ENCODE peak calls at places on chromosomes 5 and 9, in six cellular contexts. S is fibroblast of mammary gland; G is stimulated activated CD8-positive, alpha-beta memory T cell treated with anti-CD3 and anti-CD28 coated beads, Interleukin-15, amount 100 ng/mL, for 24 hours; P is aorta; U is T-cell; K is iris pigment epithelial cell. H is an unnamed sample.

GRCh38 chr9:126942369-126942768 is 27.8 kb downstream of the RALGPS1 start:
- DNase-seq in K (no peak), P (no peak), G (no peak), S (no peak), U (no peak), H (no peak)

GRCh38 chr5:173235499-173236394 is 741 bp upstream of the NKX2-5 start:
- DNase-seq in K (no peak), P (peak), U (no peak), S (no peak), G (no peak), H (no peak)

GRCh38 chr9:95722141-95722540 is 153.3 kb upstream of the ERCC6L2 start:
- DNase-seq in P (no peak), U (no peak), G (no peak), K (no peak), S (no peak), H (no peak)

GRCh38 chr9:134301387-134302129 is 24.7 kb upstream of the RXRA start:
- DNase-seq in G (no peak), K (no peak), P (peak), U (peak), S (no peak), H (no peak)

GRCh38 chr5:142674438-142675210 is 11.3 kb downstream of the FGF1 start:
- DNase-seq in P (peak), U (no peak), K (peak), G (no peak), S (peak), H (no peak)

GRCh38 chr9:97527626-97528528 is 26.4 kb downstream of the TMOD1 start:
- DNase-seq in S (no peak), G (no peak), K (no peak), P (no peak), U (no peak), H (no peak)

GRCh38 chr9:92278117-92278516 is 15.4 kb downstream of the IARS1 start:
- DNase-seq in K (peak), G (no peak), P (no peak), S (peak), U (no peak), H (no peak)

GRCh38 chr5:11504794-11505193 is 399.5 kb downstream of the CTNND2 start:
- DNase-seq in K (peak), G (no peak), S (peak), P (no peak), U (no peak), H (no peak)

GRCh38 chr9:120650352-120650751 is 63.9 kb downstream of the MEGF9 start:
- DNase-seq in U (no peak), K (peak), S (peak), G (no peak), P (no peak), H (no peak)

GRCh38 chr9:19732570-19732969 is 56.3 kb downstream of the SLC24A2 start:
- DNase-seq in S (no peak), G (no peak), K (no peak), P (no peak), U (no peak), H (no peak)

GRCh38 chr9:468766-469496 is 254.3 kb downstream of the DOCK8 start:
- DNase-seq in G (no peak), U (no peak), P (no peak), S (no peak), K (no peak), H (no peak)

GRCh38 chr5:136275601-136276000 is 82.6 kb upstream of the SMIM32 start:
- DNase-seq in S (no peak), U (no peak), P (no peak), K (no peak), G (no peak), H (no peak)

GRCh38 chr9:75269202-75269601 is 180.9 kb downstream of the OSTF1 start:
- DNase-seq in S (no peak), P (no peak), K (no peak), U (no peak), G (no peak), H (no peak)

GRCh38 chr5:116652196-116652729 is 77.6 kb upstream of the SEMA6A start:
- DNase-seq in U (no peak), S (peak), P (no peak), G (no peak), K (peak), H (peak)

GRCh38 chr9:137222190-137223077 is at the start of gene RNF208:
- DNase-seq in K (no peak), S (no peak), P (no peak), G (no peak), U (no peak), H (no peak)

GRCh38 chr9:121842612-121842978 is 191.2 kb downstream of the DAB2IP start:
- DNase-seq in P (no peak), G (no peak), U (no peak), K (peak), S (peak), H (no peak)

GRCh38 chr5:74056789-74057164 is 430.8 kb downstream of the ARHGEF28 start:
- DNase-seq in U (no peak), S (peak), P (no peak), G (no peak), K (peak), H (no peak)